ENCODE peak calls at places on chromosomes 7 and 10, in seven cellular contexts. R, D, V, N, G, W and C are unnamed samples.

GRCh38 chr10:79266543-79267312 is 80.5 kb upstream of the PPIF start:
- DNase-seq in W (peak; percentile 78), D (peak; percentile 75), N (peak; percentile 93), R (no peak), V (peak; percentile 40), G (peak; percentile 90), C (peak; percentile 44)

GRCh38 chr7:36317276-36317675 is 72.4 kb upstream of the ANLN start:
- DNase-seq in N (no peak), D (no peak), G (no peak), R (no peak), V (no peak), W (no peak), C (no peak)

GRCh38 chr7:107085180-107085579 is 40.7 kb downstream of the PRKAR2B start:
- DNase-seq in N (no peak), W (no peak), R (no peak), D (no peak), V (no peak), G (no peak), C (no peak)

GRCh38 chr10:132697568-132698200 is 88.3 kb downstream of the NKX6-2 start:
- DNase-seq in R (no peak), V (no peak), W (no peak), G (peak; percentile 25), D (no peak), N (peak; percentile 6), C (no peak)

GRCh38 chr10:72133517-72133916 is 45.2 kb upstream of the SPOCK2 start:
- DNase-seq in V (no peak), W (no peak), R (no peak), N (peak; percentile 83), G (no peak), D (no peak), C (no peak)

GRCh38 chr7:71706576-71706975 is 574.6 kb downstream of the GALNT17 start:
- DNase-seq in W (no peak), V (no peak), R (no peak), N (no peak), D (no peak), G (no peak), C (no peak)

GRCh38 chr7:134613623-134614347 is 32.9 kb upstream of the BPGM start:
- DNase-seq in V (peak; percentile 41), D (peak; percentile 12), N (peak; percentile 99), W (no peak), G (no peak), R (no peak), C (peak; percentile 18)

GRCh38 chr7:80151274-80151665 is 16.6 kb downstream of the GNAI1 start:
- DNase-seq in N (peak; percentile 57), R (no peak), W (no peak), G (no peak), V (no peak), D (no peak), C (no peak)

GRCh38 chr10:92573091-92573797 is 649 bp downstream of the IDE start:
- DNase-seq in D (peak; percentile 74), V (peak; percentile 41), W (peak; percentile 34), G (peak; percentile 72), R (no peak), N (peak; percentile 36), C (no peak)

GRCh38 chr10:107264742-107265141 is 100.2 kb upstream of the SORCS1 start:
- DNase-seq in R (no peak), D (no peak), W (no peak), V (peak; percentile 69), G (no peak), N (no peak), C (no peak)

GRCh38 chr10:32199724-32200394 is 143.6 kb upstream of the KIF5B start:
- DNase-seq in D (peak; percentile 21), R (no peak), W (no peak), G (no peak), V (no peak), N (no peak), C (no peak)

GRCh38 chr10:60828489-60828852 is 50.2 kb downstream of the CDK1 start:
- DNase-seq in G (no peak), N (peak; percentile 42), R (no peak), D (no peak), V (no peak), W (no peak), C (no peak)

GRCh38 chr7:134823400-134823799 is 44.0 kb downstream of the CALD1 start:
- DNase-seq in V (no peak), W (no peak), D (no peak), N (peak; percentile 92), G (no peak), R (no peak), C (no peak)

GRCh38 chr7:77631820-77632219 is 64.4 kb upstream of the RSBN1L start:
- DNase-seq in R (no peak), N (no peak), W (no peak), G (no peak), V (no peak), D (no peak), C (no peak)

GRCh38 chr7:149821191-149822148 is 16.7 kb upstream of the ZNF862 start:
- DNase-seq in N (no peak), R (no peak), G (no peak), W (no peak), D (no peak), V (no peak), C (no peak)

GRCh38 chr7:143391462-143392404 is 10.6 kb downstream of the ZYX start:
- DNase-seq in V (peak; percentile 80), D (peak; percentile 37), W (peak; percentile 81), N (peak; percentile 85), G (peak; percentile 91), R (no peak), C (peak; percentile 60)

GRCh38 chr7:126840869-126841268 is 411.9 kb downstream of the GRM8 start:
- DNase-seq in N (no peak), V (no peak), G (no peak), W (no peak), R (no peak), D (no peak), C (no peak)

GRCh38 chr10:67772894-67773511 is 65.0 kb downstream of the DNAJC12 start:
- DNase-seq in D (no peak), V (no peak), G (no peak), N (peak; percentile 55), W (no peak), R (no peak), C (no peak)

GRCh38 chr10:20743935-20744334 is 153.2 kb downstream of the NEBL start:
- DNase-seq in V (no peak), N (no peak), G (no peak), R (no peak), W (no peak), D (no peak), C (no peak)

GRCh38 chr10:5624701-5625100 is 41.7 kb downstream of the ASB13 start:
- DNase-seq in N (no peak), V (peak; percentile 52), R (no peak), G (no peak), D (no peak), W (no peak), C (no peak)

GRCh38 chr10:131688304-131688703 is 212.5 kb upstream of the PPP2R2D start:
- DNase-seq in N (no peak), R (no peak), V (no peak), D (no peak), G (no peak), W (no peak), C (no peak)

GRCh38 chr7:8762803-8763202 is 329.4 kb downstream of the NXPH1 start:
- DNase-seq in N (no peak), G (no peak), W (no peak), D (no peak), R (no peak), V (no peak), C (no peak)

GRCh38 chr7:31052841-31053601 is 913 bp downstream of the ADCYAP1R1 start:
- DNase-seq in W (no peak), V (no peak), R (no peak), D (no peak), N (no peak), G (no peak), C (no peak)
- H3K4me3 ChIP-seq in W (peak overlapping the region; percentile 55), V (peak overlapping the region; percentile 67), R (no peak overlapping the region), D (no peak overlapping the region), N (no peak overlapping the region), G (peak overlapping the region; percentile 50), C (peak overlapping the region; percentile 34)

GRCh38 chr7:90239625-90240228 is 5.2 kb upstream of the CFAP69 start:
- DNase-seq in V (no peak), D (no peak), W (no peak), R (no peak), G (no peak), N (no peak), C (no peak)

GRCh38 chr7:90238583-90238982 is 6.4 kb upstream of the CFAP69 start:
- DNase-seq in D (no peak), W (no peak), R (no peak), V (no peak), G (no peak), N (no peak), C (no peak)

GRCh38 chr7:90236890-90237289 is 8.1 kb upstream of the CFAP69 start:
- DNase-seq in V (no peak), D (no peak), W (no peak), R (no peak), N (no peak), G (no peak), C (no peak)

GRCh38 chr7:90239050-90239449 is 5.9 kb upstream of the CFAP69 start:
- DNase-seq in N (no peak), D (no peak), V (no peak), G (no peak), R (no peak), W (no peak), C (no peak)

DNA sequence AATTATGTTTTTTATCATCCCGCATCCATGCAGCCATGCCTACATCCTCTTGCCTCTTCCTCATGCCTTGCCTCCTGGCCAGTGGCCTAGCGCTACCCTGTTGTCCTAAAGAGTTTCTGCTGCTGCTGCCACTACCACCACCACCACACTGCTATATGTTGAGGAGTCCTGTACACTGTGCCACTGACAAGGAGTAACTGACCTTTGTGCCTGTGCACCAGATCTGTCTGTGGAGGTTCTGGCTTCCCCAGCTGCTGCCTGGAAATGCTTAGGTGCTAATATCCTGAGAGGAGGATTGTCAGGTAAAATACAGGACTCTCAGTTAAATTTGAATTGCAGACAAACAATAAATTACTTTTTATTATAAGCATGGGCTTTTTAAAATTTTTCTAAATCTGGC is 7.0 kb upstream of the CFAP69 start:
- DNase-seq in W (no peak), V (no peak), D (no peak), G (no peak), N (no peak), R (no peak), C (no peak)
- H3K4me1 ChIP-seq in W (no peaks in the 10 kb centered on the region), V (no peaks in the 10 kb centered on the region), D (no peaks in the 10 kb centered on the region), G (no peaks in the 10 kb centered on the region), N (no peaks in the 10 kb centered on the region), R (no peaks in the 10 kb centered on the region), C (no peaks in the 10 kb centered on the region)

GRCh38 chr10:101060036-101060950 is 1.5 kb upstream of the KAZALD1 start:
- DNase-seq in W (peak; percentile 93), N (peak; percentile 95), V (peak; percentile 96), D (peak; percentile 98), R (peak; percentile 98), G (peak; percentile 97), C (peak; percentile 83)
- TF ChIP-seq POLR2A in W (no peak), N (no peak), V (no peak), D (no peak), R (peak; percentile 37), G (no peak), C (no peak)

GRCh38 chr7:90246184-90246583 is 1.2 kb downstream of the CFAP69 start:
- DNase-seq in G (peak; percentile 69), D (no peak), V (no peak), W (no peak), N (peak; percentile 32), R (no peak), C (no peak)
- H3K4me3 ChIP-seq in G (peak overlapping the region; percentile 82), D (no peak overlapping the region), V (peak overlapping the region; percentile 97), W (peak overlapping the region; percentile 85), N (no peak overlapping the region), R (no peak overlapping the region), C (peak overlapping the region; percentile 97)